ENCODE peak calls at places on chromosomes 3 and 15, in five cellular contexts. Z is EH, Y is HCEC 1CT, N is IMR-90, S is renal cortical epithelial cell. M is an unnamed sample.

GRCh38 chr15:63090502-63091286 is 31.0 kb upstream of the LACTB start:
- DNase-seq in S (no peak), N (no peak), Z (no peak), Y (no peak), M (no peak)

GRCh38 chr15:36831125-36831914 is 251.9 kb downstream of the CDIN1 start:
- DNase-seq in Z (peak), Y (peak), N (peak), S (peak), M (no peak)

GRCh38 chr3:150069158-150069536 is 98.5 kb upstream of the PFN2 start:
- DNase-seq in S (no peak), Z (peak), Y (no peak), N (peak), M (peak)

GRCh38 chr3:11523793-11524160 is 119.9 kb downstream of the VGLL4 start:
- DNase-seq in S (no peak), N (no peak), Y (no peak), Z (peak), M (no peak)

GRCh38 chr3:21654241-21654640 is 96.8 kb downstream of the ZNF385D start:
- DNase-seq in Y (no peak), S (no peak), Z (no peak), N (no peak), M (no peak)

GRCh38 chr3:183085634-183086390 is 13.5 kb downstream of the MCCC1 start:
- DNase-seq in Z (peak), N (peak), S (no peak), Y (peak), M (no peak)

GRCh38 chr3:149586871-149587270 is 71.0 kb downstream of the WWTR1 start:
- DNase-seq in N (peak), S (peak), Y (peak), Z (peak), M (no peak)

GRCh38 chr15:68578960-68579935 is at the start of gene CORO2B:
- DNase-seq in N (peak), Y (peak), S (no peak), Z (peak), M (peak)

GRCh38 chr3:130658666-130659065 is 88.0 kb downstream of the PIK3R4 start:
- DNase-seq in S (peak), Y (no peak), N (peak), Z (peak), M (no peak)

GRCh38 chr3:171873561-171873960 is 30.4 kb downstream of the TMEM212 start:
- DNase-seq in N (peak), Y (peak), S (peak), Z (peak), M (no peak)

GRCh38 chr15:69298697-69299441 is at the start of gene PAQR5:
- DNase-seq in S (no peak), N (no peak), Y (no peak), Z (peak), M (peak)

GRCh38 chr3:21795152-21795837 is 44.3 kb upstream of the ZNF385D start:
- DNase-seq in S (no peak), Z (no peak), N (no peak), Y (no peak), M (peak)